ENCODE peak calls at places on chromosomes 1 and 21, in five cellular contexts. Y is sigmoid colon, E is esophagus squamous epithelium, B is adrenal gland, W is IMR-90. R is an unnamed sample. For H3K4me1, the result is how much of the 10 kb centered on the place peaks cover.

GRCh38 chr1:30998887-30999286 is 66.6 kb downstream of the PUM1 start:
- DNase-seq in Y (no peak), E (no peak), B (no peak), W (no peak), R (no peak)

GRCh38 chr1:168281603-168282002 is 926 bp downstream of the TBX19 start:
- DNase-seq in Y (no peak), E (no peak), B (no peak), W (no peak), R (no peak)

GRCh38 chr1:204199579-204199978 is 3.3 kb upstream of the KISS1 start:
- DNase-seq in Y (no peak), E (no peak), B (no peak), W (no peak), R (no peak)

GRCh38 chr1:112818990-112819689 is 104.0 kb upstream of the PPM1J start:
- DNase-seq in Y (no peak), E (no peak), B (no peak), W (peak), R (no peak)

GRCh38 chr1:2643414-2644077 is 10.7 kb upstream of the MMEL1 start:
- DNase-seq in Y (no peak), E (no peak), B (no peak), W (no peak), R (no peak)

GRCh38 chr1:145994391-145995120 is 1.8 kb downstream of the TXNIP start:
- DNase-seq in Y (peak), E (no peak), B (peak), W (no peak), R (no peak)

GRCh38 chr1:102239247-102239646 is 242.5 kb upstream of the OLFM3 start:
- DNase-seq in Y (no peak), E (no peak), B (no peak), W (no peak), R (no peak)

GRCh38 chr1:24932284-24932683 is 2.2 kb upstream of the RUNX3 start:
- DNase-seq in Y (no peak), E (no peak), B (peak), W (no peak), R (no peak)

GRCh38 chr1:51133045-51133444 is 31.0 kb downstream of the C1orf185 start:
- DNase-seq in Y (no peak), E (no peak), B (no peak), W (no peak), R (no peak)

GRCh38 chr21:16330340-16331319 is 600.8 kb downstream of the USP25 start:
- DNase-seq in Y (no peak), E (no peak), B (peak), W (peak), R (no peak)

GRCh38 chr1:107496002-107496401 is 355.2 kb downstream of the NTNG1 start:
- DNase-seq in Y (no peak), E (no peak), B (no peak), W (no peak), R (no peak)

GRCh38 chr1:15945832-15946448 is 30.0 kb downstream of the ZBTB17 start:
- DNase-seq in Y (no peak), E (no peak), B (peak), W (no peak), R (peak)

GRCh38 chr1:56965191-56965590 is 624 bp downstream of the C8B start:
- DNase-seq in Y (no peak), E (no peak), B (no peak), W (no peak), R (no peak)

GRCh38 chr1:35443768-35444518 is 113.3 kb downstream of the KIAA0319L start:
- DNase-seq in Y (no peak), E (no peak), B (no peak), W (peak), R (no peak)

GRCh38 chr1:193070942-193071341 is 11.5 kb downstream of the RO60 start:
- DNase-seq in Y (no peak), E (no peak), B (no peak), W (no peak), R (no peak)

DNA sequence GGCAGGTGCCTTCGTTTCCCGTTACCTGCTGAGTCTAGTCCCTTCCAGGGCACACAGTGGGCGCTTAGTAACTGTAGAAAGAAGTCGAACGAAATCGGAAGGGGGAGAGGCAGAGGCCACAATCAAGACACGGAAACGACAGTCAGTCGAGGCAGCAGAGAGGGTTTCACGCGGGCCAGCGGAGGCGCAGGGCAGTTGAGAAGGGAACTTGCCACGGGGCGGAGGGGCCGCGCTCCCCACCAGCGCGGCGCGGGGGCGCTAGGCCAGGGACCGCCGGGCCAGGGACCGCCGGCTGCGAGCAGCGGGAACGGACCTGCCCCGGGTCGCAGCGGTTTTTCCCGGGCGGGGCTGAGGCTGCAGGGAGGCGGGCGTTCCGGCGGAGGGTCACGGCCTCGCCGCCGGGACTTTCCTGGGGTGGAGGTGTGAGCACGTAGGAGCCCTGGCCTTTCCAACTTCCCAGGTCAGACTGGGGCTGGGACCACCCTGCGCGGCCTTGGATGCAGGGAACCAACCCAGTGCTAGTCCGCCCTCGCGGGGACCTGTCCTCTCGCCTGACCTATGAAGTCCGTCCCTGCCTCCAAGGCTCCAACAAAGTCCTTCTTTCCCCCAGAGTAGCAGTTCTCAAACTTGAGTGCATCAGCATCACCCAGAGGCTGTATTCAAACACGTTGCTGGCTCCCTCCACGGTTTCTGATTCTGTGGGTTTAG is 150.1 kb upstream of the FGGY start:
- DNase-seq in Y (peak), E (no peak), B (peak), W (peak), R (no peak)
- TF ChIP-seq POLR2A in Y (no peak), E (no peak), B (peak), W (peak), R (no peak)

DNA sequence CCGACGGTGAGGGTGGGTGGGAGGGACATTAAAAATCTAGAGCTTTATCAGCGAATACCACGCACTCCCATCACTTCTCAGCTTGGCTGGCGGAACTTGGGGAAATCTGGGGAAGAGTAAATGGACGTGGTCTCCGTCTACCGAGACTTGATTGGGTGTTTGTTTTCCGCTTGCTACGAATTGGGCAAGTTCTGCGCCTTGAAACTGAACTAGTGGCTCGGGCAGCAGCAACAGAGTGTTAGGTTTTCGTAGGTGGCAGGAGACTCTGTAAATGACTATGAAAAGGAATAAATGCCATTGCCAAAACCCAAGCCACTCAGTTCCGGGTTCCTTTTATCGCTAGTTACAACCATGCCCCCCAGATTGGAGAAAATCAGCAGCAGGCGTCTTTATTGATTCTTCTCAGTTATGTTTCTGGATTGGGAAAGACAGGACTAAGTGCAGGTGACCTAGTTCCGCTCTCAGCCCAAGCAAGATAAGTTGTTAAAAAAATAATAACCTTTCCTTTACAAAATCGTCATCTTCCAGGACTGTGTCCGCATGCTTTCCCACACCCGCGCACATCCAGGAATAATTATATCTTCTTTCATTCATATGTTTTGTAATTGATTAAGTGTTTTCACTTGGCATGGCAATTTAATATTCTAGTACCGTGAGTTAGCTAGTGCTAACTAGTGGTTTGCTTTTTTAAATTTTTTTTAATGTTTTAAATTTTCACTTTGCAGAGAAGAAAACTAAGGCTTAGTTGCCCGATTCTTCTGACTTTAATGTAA is 3.4 kb downstream of the LHX9 start:
- DNase-seq in Y (no peak), E (no peak), B (no peak), W (no peak), R (no peak)
- H3K4me1 ChIP-seq in Y (under half), E (half or more), B (under half), W (under half), R (under half)

GRCh38 chr1:110963666-110964399 is at the start of gene LRIF1:
- DNase-seq in Y (peak), E (peak), B (peak), W (peak), R (no peak)
- TF ChIP-seq POLR2A in Y (peak), E (peak), B (peak), W (peak), R (peak)

GRCh38 chr1:29370067-29370466 is 133.7 kb downstream of the PTPRU start:
- DNase-seq in Y (no peak), E (no peak), B (no peak), W (no peak), R (no peak)
- H3K4me1 ChIP-seq in Y (under half), E (under half), B (under half), W (under half), R (under half)

GRCh38 chr1:9008236-9008635 is 18.0 kb downstream of the SLC2A7 start:
- DNase-seq in Y (no peak), E (no peak), B (no peak), W (no peak), R (no peak)

GRCh38 chr1:9010781-9011323 is 15.4 kb downstream of the SLC2A7 start:
- DNase-seq in Y (peak), E (no peak), B (no peak), W (no peak), R (no peak)

GRCh38 chr1:9006956-9007615 is 19.1 kb downstream of the SLC2A7 start:
- DNase-seq in Y (no peak), E (no peak), B (no peak), W (no peak), R (no peak)

GRCh38 chr1:9013824-9014223 is 12.4 kb downstream of the SLC2A7 start:
- DNase-seq in Y (no peak), E (no peak), B (no peak), W (no peak), R (no peak)

GRCh38 chr1:9009438-9010366 is 16.5 kb downstream of the SLC2A7 start:
- DNase-seq in Y (no peak), E (no peak), B (no peak), W (peak), R (no peak)
- TF ChIP-seq POLR2A in Y (no peak), E (no peak), B (no peak), W (no peak), R (no peak)

GRCh38 chr21:44083631-44084291 is 23.4 kb upstream of the PWP2 start:
- DNase-seq in Y (no peak), E (no peak), B (no peak), W (no peak), R (no peak)

GRCh38 chr21:44079846-44080245 is 27.4 kb upstream of the PWP2 start:
- DNase-seq in Y (no peak), E (no peak), B (no peak), W (no peak), R (no peak)

GRCh38 chr21:44084496-44085241 is 22.5 kb upstream of the PWP2 start:
- DNase-seq in Y (peak), E (no peak), B (no peak), W (no peak), R (no peak)

GRCh38 chr21:44085491-44086321 is 21.5 kb upstream of the PWP2 start:
- DNase-seq in Y (no peak), E (no peak), B (no peak), W (no peak), R (no peak)

DNA sequence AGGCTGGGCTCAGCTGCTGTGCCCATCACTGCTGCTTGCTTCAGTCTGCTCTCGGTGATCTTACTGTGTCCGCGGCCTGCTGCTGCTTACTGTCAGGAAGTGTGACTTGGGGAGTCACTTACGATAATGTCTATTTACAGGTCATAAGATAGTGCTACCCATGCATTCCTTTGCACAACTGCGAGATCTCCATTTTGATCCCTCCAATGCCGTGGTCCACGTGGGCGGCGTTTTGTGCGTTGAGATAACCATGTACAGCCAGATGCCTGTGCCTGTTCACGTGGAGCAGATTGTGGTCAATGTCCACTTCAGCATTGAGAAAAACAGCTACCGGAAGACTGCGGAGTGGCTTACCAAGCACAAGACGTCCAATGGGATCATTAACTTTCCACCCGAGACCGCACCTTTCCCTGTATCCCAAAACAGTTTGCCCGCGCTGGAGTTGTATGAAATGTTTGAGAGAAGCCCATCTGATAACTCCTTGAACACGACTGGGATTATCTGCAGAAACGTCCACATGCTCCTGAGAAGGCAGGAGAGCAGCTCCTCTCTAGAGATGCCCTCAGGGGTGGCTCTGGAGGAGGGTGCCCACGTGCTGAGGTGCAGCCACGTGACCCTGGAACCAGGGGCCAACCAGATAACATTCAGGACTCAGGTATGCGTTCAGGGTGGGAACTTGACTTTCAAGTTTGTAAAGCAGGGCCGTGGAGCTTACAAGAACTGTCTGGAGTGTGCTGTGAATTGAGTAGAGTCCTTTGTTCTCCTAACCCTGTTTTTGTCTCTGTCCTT is 24.4 kb upstream of the PWP2 start:
- DNase-seq in Y (no peak), E (no peak), B (no peak), W (no peak), R (no peak)
- H3K4me1 ChIP-seq in Y (under half), E (under half), B (under half), W (under half), R (under half)

R was measured in vagina.